ENCODE peak calls at places on chromosomes 13 and 19, in nine cellular contexts. U is NCI-H146; V is stimulated activated CD4-positive, alpha-beta T cell treated with anti-CD3 and anti-CD28 coated beads, Interleukin-15, amount 100 ng/mL, for 1 hour; L is T-helper 2 cell; T is left lung; W is activated T-cell treated with anti-CD3 and anti-CD28 coated beads for 48 hours; Y is neural progenitor cell; K is AG08396; E is astrocyte of the spinal cord. O is an unnamed sample.
A peak's percentile ranks its signal among the peaks of the same experiment; 100 is the strongest.

GRCh38 chr13:73235385-73235784 is 176.6 kb downstream of the KLF5 start:
- DNase-seq in U (no peak), V (no peak), L (no peak), T (no peak), W (no peak), Y (no peak), K (no peak), E (peak; percentile 72), O (no peak)

GRCh38 chr19:41993612-41994483 is at the start of gene ATP1A3:
- DNase-seq in U (peak; percentile 87), V (peak; percentile 29), L (peak; percentile 69), T (peak; percentile 37), W (peak; percentile 62), Y (peak; percentile 93), K (peak; percentile 96), E (peak; percentile 11), O (no peak)

GRCh38 chr13:31051999-31052398 is 109.7 kb downstream of the HSPH1 start:
- DNase-seq in U (no peak), V (no peak), L (no peak), T (no peak), W (no peak), Y (peak; percentile 26), K (no peak), E (no peak), O (no peak)

GRCh38 chr19:57374179-57374578 is 10.8 kb downstream of the TRAPPC2B start:
- DNase-seq in U (no peak), V (no peak), L (no peak), T (no peak), W (no peak), Y (no peak), K (no peak), E (no peak), O (no peak)

GRCh38 chr19:4360641-4361151 is 17.3 kb downstream of the MPND start:
- DNase-seq in U (no peak), V (no peak), L (no peak), T (no peak), W (no peak), Y (no peak), K (peak; percentile 10), E (no peak), O (no peak)

GRCh38 chr13:114101831-114102520 is 30.4 kb downstream of the RASA3 start:
- DNase-seq in U (no peak), V (no peak), L (no peak), T (peak; percentile 29), W (no peak), Y (no peak), K (no peak), E (no peak), O (peak; percentile 34)

GRCh38 chr13:79226938-79227337 is 179.1 kb downstream of the RBM26 start:
- DNase-seq in U (peak; percentile 78), V (no peak), L (no peak), T (no peak), W (no peak), Y (no peak), K (no peak), E (no peak), O (no peak)

GRCh38 chr13:87792878-87793277 is 121.7 kb downstream of the SLITRK5 start:
- DNase-seq in U (peak; percentile 5), V (no peak), L (no peak), T (no peak), W (no peak), Y (peak; percentile 31), K (no peak), E (no peak), O (no peak)

GRCh38 chr13:113066142-113066455 is 39.5 kb upstream of the F7 start:
- DNase-seq in U (no peak), V (no peak), L (no peak), T (no peak), W (no peak), Y (no peak), K (no peak), E (no peak), O (no peak)

GRCh38 chr19:21922276-21922675 is 86.3 kb upstream of the ZNF43 start:
- DNase-seq in U (no peak), V (no peak), L (no peak), T (no peak), W (no peak), Y (no peak), K (no peak), E (no peak), O (no peak)

GRCh38 chr19:53991224-53992113 is at the start of gene CACNG6:
- DNase-seq in U (peak; percentile 58), V (no peak), L (no peak), T (no peak), W (no peak), Y (peak; percentile 72), K (peak; percentile 64), E (no peak), O (no peak)

GRCh38 chr13:76820759-76821158 is 65.4 kb downstream of the KCTD12 start:
- DNase-seq in U (no peak), V (no peak), L (no peak), T (no peak), W (no peak), Y (no peak), K (peak; percentile 53), E (no peak), O (no peak)

GRCh38 chr13:113732961-113733950 is 25.8 kb upstream of the TMEM255B start:
- DNase-seq in U (no peak), V (no peak), L (no peak), T (no peak), W (no peak), Y (no peak), K (no peak), E (no peak), O (no peak)

GRCh38 chr13:114161644-114162532 is 17.2 kb upstream of the CFAP97D2 start:
- DNase-seq in U (peak; percentile 28), V (no peak), L (peak; percentile 31), T (peak; percentile 82), W (no peak), Y (no peak), K (peak; percentile 55), E (no peak), O (no peak)

GRCh38 chr19:29672933-29673336 is 7.7 kb downstream of the PLEKHF1 start:
- DNase-seq in U (no peak), V (peak; percentile 74), L (peak; percentile 96), T (peak; percentile 43), W (peak; percentile 77), Y (no peak), K (peak; percentile 2), E (no peak), O (no peak)

GRCh38 chr19:29942404-29943261 is 594 bp downstream of the URI1 start:
- DNase-seq in U (peak; percentile 71), V (peak; percentile 45), L (peak; percentile 90), T (peak; percentile 70), W (peak; percentile 75), Y (peak; percentile 84), K (no peak), E (peak; percentile 25), O (no peak)

GRCh38 chr13:41150058-41150457 is 17.5 kb upstream of the KBTBD6 start:
- DNase-seq in U (no peak), V (no peak), L (no peak), T (no peak), W (no peak), Y (no peak), K (no peak), E (no peak), O (no peak)

GRCh38 chr13:30125422-30126073 is 181.8 kb downstream of the KATNAL1 start:
- DNase-seq in U (no peak), V (no peak), L (no peak), T (peak; percentile 46), W (no peak), Y (no peak), K (peak; percentile 68), E (peak; percentile 91), O (no peak)

GRCh38 chr13:27355894-27356293 is 68.5 kb upstream of the GTF3A start:
- DNase-seq in U (peak; percentile 28), V (no peak), L (no peak), T (no peak), W (no peak), Y (peak; percentile 79), K (no peak), E (no peak), O (no peak)